ENCODE peak calls at places on chromosomes 13 and 19, in six cellular contexts. Y is K562, Q is GM12878, P is H1, T is SK-N-SH, C is HepG2. N is an unnamed sample.

GRCh38 chr19:44891016-44891882 is at the start of gene TOMM40:
- DNase-seq in Q (no peak), P (no peak), C (peak), T (peak), Y (peak), N (no peak)

GRCh38 chr19:4120531-4120930 is 3.4 kb downstream of the MAP2K2 start:
- DNase-seq in Q (no peak), P (no peak), C (no peak), Y (no peak), T (no peak), N (no peak)

GRCh38 chr13:36764957-36765356 is 54.1 kb upstream of the RFXAP start:
- DNase-seq in C (no peak), T (no peak), P (no peak), Q (no peak), Y (no peak), N (no peak)

GRCh38 chr13:24706886-24707585 is 26.8 kb downstream of the ATP12A start:
- DNase-seq in T (no peak), Y (no peak), Q (no peak), C (no peak), P (no peak), N (no peak)

GRCh38 chr13:40640845-40641458 is 25.5 kb downstream of the FOXO1 start:
- DNase-seq in C (no peak), T (no peak), P (no peak), Q (no peak), Y (no peak), N (peak)

GRCh38 chr19:52778811-52779210 is 7.8 kb downstream of the ZNF600 start:
- DNase-seq in P (no peak), T (no peak), C (no peak), Y (no peak), Q (peak), N (no peak)

GRCh38 chr13:80664930-80665329 is 324.0 kb upstream of the SPRY2 start:
- DNase-seq in P (no peak), C (no peak), Q (no peak), T (no peak), Y (no peak), N (no peak)

GRCh38 chr19:9644472-9644871 is 23.4 kb upstream of the ZNF561 start:
- DNase-seq in T (no peak), Q (no peak), P (no peak), Y (no peak), C (no peak), N (no peak)

GRCh38 chr13:22120646-22121045 is 449.8 kb downstream of the FGF9 start:
- DNase-seq in Y (no peak), Q (no peak), P (no peak), C (no peak), T (no peak), N (no peak)

GRCh38 chr13:23161176-23161825 is 19.5 kb upstream of the SGCG start:
- DNase-seq in T (no peak), Q (no peak), Y (no peak), P (no peak), C (no peak), N (no peak)

GRCh38 chr13:51364404-51365008 is 25.0 kb downstream of the SERPINE3 start:
- DNase-seq in P (no peak), T (no peak), C (no peak), Q (no peak), Y (no peak), N (no peak)

GRCh38 chr13:102214956-102215355 is 186.9 kb downstream of the FGF14 start:
- DNase-seq in P (no peak), C (no peak), Q (no peak), T (no peak), Y (no peak), N (no peak)

GRCh38 chr13:48126944-48127814 is 32.3 kb upstream of the MED4 start:
- DNase-seq in P (peak), T (peak), Y (peak), C (peak), Q (peak), N (peak)

GRCh38 chr13:47126432-47126831 is 229.6 kb upstream of the HTR2A start:
- DNase-seq in Q (no peak), C (no peak), P (no peak), T (no peak), Y (no peak), N (no peak)

GRCh38 chr19:57712222-57712621 is 3.2 kb upstream of the ZNF154 start:
- DNase-seq in Q (no peak), T (no peak), P (no peak), C (no peak), Y (peak), N (no peak)

GRCh38 chr19:57709616-57710015 is 612 bp upstream of the ZNF154 start:
- DNase-seq in Q (no peak), C (no peak), Y (no peak), T (no peak), P (no peak), N (no peak)

GRCh38 chr19:57706346-57706745 is 2.7 kb downstream of the ZNF154 start:
- DNase-seq in P (no peak), Y (no peak), Q (no peak), C (no peak), T (no peak), N (no peak)

DNA sequence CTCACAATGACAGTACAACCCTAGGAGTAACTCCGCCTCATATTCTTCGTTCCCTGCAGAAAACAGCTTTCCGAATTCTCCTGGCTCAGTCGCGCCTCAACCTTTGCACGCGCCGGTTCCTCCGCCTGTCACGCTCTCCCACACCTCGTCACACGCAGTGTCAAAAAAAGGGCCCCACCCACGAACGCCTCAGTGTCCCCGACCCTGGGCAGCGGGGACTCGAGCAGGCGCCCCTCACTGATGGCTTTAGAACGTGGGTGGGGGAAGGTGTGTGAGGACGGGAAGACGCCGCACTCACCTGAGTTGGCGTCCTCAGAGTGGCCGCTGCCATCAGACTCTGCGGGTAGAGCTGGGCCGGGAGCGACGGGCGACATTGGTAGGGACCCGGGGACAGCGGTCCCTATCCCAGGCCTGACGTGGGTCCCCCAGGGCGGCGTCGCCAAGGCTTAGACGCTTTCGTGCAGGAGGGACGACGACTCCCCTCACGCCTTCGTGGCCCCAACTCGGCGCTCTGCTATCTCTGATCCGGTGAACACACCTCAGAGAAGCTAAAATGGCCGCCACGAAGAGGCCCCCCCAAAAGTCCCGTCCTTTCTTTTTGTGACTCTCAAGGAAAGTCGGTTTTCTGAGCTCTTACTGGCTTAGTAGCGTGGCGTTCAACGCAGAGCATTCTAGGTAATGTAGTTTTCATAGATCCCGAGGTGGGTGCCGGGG is at the start of gene ZNF154:
- DNase-seq in P (peak), Q (no peak), C (no peak), Y (no peak), T (no peak), N (no peak)
- TF ChIP-seq GABPA in P (no peak), Q (no peak), C (no peak), Y (no peak), T (no peak), N (no peak)

DNA sequence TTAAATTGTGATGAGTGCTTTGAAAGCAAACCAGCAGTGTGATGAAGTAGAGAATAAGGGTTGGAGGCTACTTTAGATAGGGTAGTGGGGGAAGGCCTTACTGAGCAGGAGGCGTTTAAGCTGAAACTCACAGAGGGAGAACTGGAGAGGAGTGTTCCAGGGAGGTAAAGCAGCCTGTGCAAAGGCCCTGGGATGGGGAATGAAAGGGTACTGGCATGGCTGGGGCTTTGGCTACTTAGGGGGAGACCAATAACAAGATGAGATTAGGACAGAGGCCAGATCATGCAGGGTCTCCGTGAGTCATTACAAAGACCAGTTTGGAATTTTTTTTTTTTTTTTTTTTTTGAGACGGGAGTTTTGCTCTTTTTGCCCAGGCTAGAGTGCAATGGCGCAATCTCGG is 1.1 kb downstream of the PPP5C start:
- DNase-seq in T (no peak), P (no peak), Y (no peak), Q (no peak), C (no peak), N (no peak)
- TF ChIP-seq GABPA in T (no peak), P (no peak), Y (no peak), Q (no peak), C (no peak), N (no peak)

GRCh38 chr19:2121416-2122051 is 24.8 kb downstream of the IZUMO4 start:
- DNase-seq in Q (no peak), P (no peak), Y (no peak), C (no peak), T (no peak), N (no peak)

GRCh38 chr19:2122982-2123381 is 26.3 kb downstream of the IZUMO4 start:
- DNase-seq in P (no peak), Y (no peak), T (no peak), Q (no peak), C (no peak), N (no peak)

GRCh38 chr19:2120821-2121220 is 24.1 kb downstream of the IZUMO4 start:
- DNase-seq in P (no peak), C (no peak), Y (no peak), T (no peak), Q (no peak), N (no peak)

GRCh38 chr19:2123682-2124387 is 27.1 kb downstream of the IZUMO4 start:
- DNase-seq in T (no peak), P (peak), C (no peak), Q (no peak), Y (peak), N (no peak)

GRCh38 chr19:2122251-2122650 is 25.5 kb downstream of the IZUMO4 start:
- DNase-seq in Q (no peak), Y (no peak), P (no peak), C (no peak), T (no peak), N (no peak)
- TF ChIP-seq GABPA in Q (no peak), Y (no peak), P (no peak), C (no peak), T (no peak), N (no peak)

DNA sequence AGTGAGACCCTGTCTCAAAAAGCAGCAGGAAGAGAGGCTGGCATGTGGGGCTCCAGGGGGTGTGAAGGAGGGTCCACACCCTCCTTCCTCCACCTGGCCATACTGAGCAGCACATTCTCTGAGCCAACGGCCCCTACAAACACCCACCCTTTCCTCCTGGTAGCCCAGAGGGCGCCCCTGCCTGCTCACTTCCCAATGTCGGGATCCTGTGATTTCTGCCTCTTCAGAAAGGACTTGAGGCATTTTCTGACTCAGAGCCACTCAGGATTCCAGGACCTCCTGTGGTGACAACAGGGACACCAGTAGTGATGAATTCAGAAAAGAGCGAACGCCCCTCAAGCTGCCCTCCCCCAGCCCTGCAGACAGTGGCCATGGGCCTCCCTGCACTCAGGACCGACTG is 36.9 kb upstream of the LDLR start:
- DNase-seq in Y (no peak), T (no peak), C (no peak), Q (no peak), P (no peak), N (no peak)
- TF ChIP-seq GABPA in Y (no peak), T (no peak), C (no peak), Q (no peak), P (no peak), N (no peak)

GRCh38 chr13:92826197-92826596 is 400.4 kb upstream of the GPC6 start:
- DNase-seq in Y (no peak), T (no peak), Q (no peak), C (no peak), P (no peak), N (no peak)
- TF ChIP-seq GABPA in Y (no peak), T (no peak), Q (no peak), C (no peak), P (no peak), N (no peak)

DNA sequence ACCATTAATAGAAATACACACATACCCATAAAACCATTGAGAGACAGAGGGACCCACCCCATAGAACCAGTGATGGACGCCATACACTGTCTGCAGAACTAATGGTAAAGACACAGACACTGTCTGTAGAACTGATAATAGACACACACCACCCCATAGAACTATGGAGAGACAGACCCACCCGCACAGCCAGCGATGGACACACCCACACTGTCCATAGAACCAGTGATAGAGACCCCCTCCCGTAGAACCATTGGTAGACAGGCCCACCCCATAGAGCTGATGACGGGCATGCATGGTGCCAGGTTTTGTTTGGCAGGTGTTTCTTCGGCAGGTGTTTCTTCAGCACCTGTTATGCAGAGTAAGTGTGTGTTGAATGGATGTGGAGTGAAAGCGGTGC is 88.3 kb upstream of the TEX29 start:
- DNase-seq in Y (no peak), T (no peak), C (no peak), Q (no peak), P (no peak), N (no peak)
- TF ChIP-seq GABPA in Y (no peak), T (no peak), C (no peak), Q (no peak), P (no peak), N (no peak)

DNA sequence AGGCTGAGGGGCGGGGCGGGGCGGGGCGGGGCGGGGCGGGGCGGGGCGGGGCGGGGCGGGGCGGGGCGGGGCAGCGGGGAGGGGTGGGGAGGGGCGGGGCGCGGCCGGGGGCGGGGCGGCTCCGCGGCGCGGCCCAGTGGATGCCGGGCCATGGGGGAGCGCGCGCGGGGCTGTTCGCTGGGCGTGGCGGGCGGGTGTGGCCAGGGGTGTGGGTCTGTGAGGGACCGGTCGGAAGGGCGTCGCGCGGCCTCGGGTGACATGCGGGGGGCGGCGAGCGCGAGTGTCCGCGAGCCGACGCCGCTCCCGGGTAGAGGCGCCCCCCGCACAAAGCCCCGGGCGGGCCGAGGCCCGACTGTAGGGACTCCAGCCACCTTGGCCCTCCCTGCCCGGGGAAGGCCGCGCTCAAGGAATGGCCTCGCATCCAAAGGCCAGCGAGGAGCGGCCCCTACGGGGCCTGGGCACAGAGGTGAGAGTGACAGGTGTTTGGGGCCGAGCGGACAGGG is at the start of gene ZFP28:
- DNase-seq in Y (peak), Q (no peak), C (no peak), T (peak), P (no peak), N (peak)
- TF ChIP-seq GABPA in Y (no peak), Q (no peak), C (no peak), T (no peak), P (no peak), N (no peak)

GRCh38 chr19:11421607-11422098 is 2.5 kb upstream of the RGL3 start:
- DNase-seq in Y (peak), Q (no peak), T (peak), C (no peak), P (peak), N (no peak)
- TF ChIP-seq GABPA in Y (no peak), Q (no peak), T (no peak), C (no peak), P (no peak), N (no peak)

N was measured in HL-60.